ENCODE peak calls at places on chromosome 4, in six cellular contexts. One of them, this sample, is unnamed.

GRCh38 chr4:156190606-156191005 is 236.9 kb upstream of the CTSO start:
- DNase-seq in HFF-Myc: no peak
- DNase-seq in adipocyte: peak; percentile 82
- DNase-seq in cerebellum: no peak
- DNase-seq in activated CD4-positive, alpha-beta memory T cell treated with anti-CD3 and anti-CD28 coated beads for 36 hours: no peak
- DNase-seq in NCI-H1417: no peak
- DNase-seq in this sample: peak; percentile 80

GRCh38 chr4:40681600-40682297 is 52.1 kb upstream of the RBM47 start:
- DNase-seq in activated CD4-positive, alpha-beta memory T cell treated with anti-CD3 and anti-CD28 coated beads for 36 hours: no peak
- DNase-seq in adipocyte: no peak
- DNase-seq in cerebellum: no peak
- DNase-seq in NCI-H1417: no peak
- DNase-seq in HFF-Myc: no peak
- DNase-seq in this sample: no peak

GRCh38 chr4:38819569-38819968 is 15.0 kb upstream of the TLR1 start:
- DNase-seq in NCI-H1417: no peak
- DNase-seq in adipocyte: peak; percentile 61
- DNase-seq in activated CD4-positive, alpha-beta memory T cell treated with anti-CD3 and anti-CD28 coated beads for 36 hours: no peak
- DNase-seq in HFF-Myc: no peak
- DNase-seq in cerebellum: no peak
- DNase-seq in this sample: no peak

GRCh38 chr4:137961051-137961438 is 281.1 kb downstream of the SLC7A11 start:
- DNase-seq in cerebellum: no peak
- DNase-seq in HFF-Myc: no peak
- DNase-seq in activated CD4-positive, alpha-beta memory T cell treated with anti-CD3 and anti-CD28 coated beads for 36 hours: no peak
- DNase-seq in NCI-H1417: no peak
- DNase-seq in adipocyte: peak; percentile 93
- DNase-seq in this sample: peak; percentile 84

GRCh38 chr4:38008493-38009120 is 48.4 kb downstream of the PTTG2 start:
- DNase-seq in adipocyte: no peak
- DNase-seq in activated CD4-positive, alpha-beta memory T cell treated with anti-CD3 and anti-CD28 coated beads for 36 hours: no peak
- DNase-seq in HFF-Myc: no peak
- DNase-seq in cerebellum: no peak
- DNase-seq in NCI-H1417: no peak
- DNase-seq in this sample: no peak

GRCh38 chr4:139692300-139693012 is 26.8 kb downstream of the MGST2 start:
- DNase-seq in cerebellum: peak; percentile 13
- DNase-seq in NCI-H1417: no peak
- DNase-seq in adipocyte: no peak
- DNase-seq in activated CD4-positive, alpha-beta memory T cell treated with anti-CD3 and anti-CD28 coated beads for 36 hours: no peak
- DNase-seq in HFF-Myc: no peak
- DNase-seq in this sample: no peak

GRCh38 chr4:184437565-184437964 is 36.8 kb downstream of the IRF2 start:
- DNase-seq in NCI-H1417: no peak
- DNase-seq in activated CD4-positive, alpha-beta memory T cell treated with anti-CD3 and anti-CD28 coated beads for 36 hours: no peak
- DNase-seq in HFF-Myc: no peak
- DNase-seq in adipocyte: no peak
- DNase-seq in cerebellum: no peak
- DNase-seq in this sample: no peak

GRCh38 chr4:103099691-103100392 is at the start of gene BDH2:
- DNase-seq in NCI-H1417: peak; percentile 70
- DNase-seq in HFF-Myc: peak; percentile 88
- DNase-seq in cerebellum: peak; percentile 82
- DNase-seq in activated CD4-positive, alpha-beta memory T cell treated with anti-CD3 and anti-CD28 coated beads for 36 hours: peak; percentile 47
- DNase-seq in adipocyte: peak; percentile 99
- DNase-seq in this sample: peak; percentile 97

GRCh38 chr4:87566276-87566675 is 37.1 kb upstream of the SPARCL1 start:
- DNase-seq in HFF-Myc: no peak
- DNase-seq in NCI-H1417: no peak
- DNase-seq in activated CD4-positive, alpha-beta memory T cell treated with anti-CD3 and anti-CD28 coated beads for 36 hours: no peak
- DNase-seq in adipocyte: no peak
- DNase-seq in cerebellum: no peak
- DNase-seq in this sample: no peak

GRCh38 chr4:37892641-37893040 is 1.8 kb downstream of the TBC1D1 start:
- DNase-seq in cerebellum: no peak
- DNase-seq in activated CD4-positive, alpha-beta memory T cell treated with anti-CD3 and anti-CD28 coated beads for 36 hours: peak; percentile 74
- DNase-seq in adipocyte: no peak
- DNase-seq in NCI-H1417: no peak
- DNase-seq in HFF-Myc: no peak
- DNase-seq in this sample: no peak

GRCh38 chr4:17544205-17544604 is 29.2 kb downstream of the CLRN2 start:
- DNase-seq in adipocyte: no peak
- DNase-seq in cerebellum: no peak
- DNase-seq in NCI-H1417: no peak
- DNase-seq in HFF-Myc: no peak
- DNase-seq in activated CD4-positive, alpha-beta memory T cell treated with anti-CD3 and anti-CD28 coated beads for 36 hours: no peak
- DNase-seq in this sample: peak; percentile 26

GRCh38 chr4:55765070-55765469 is 54.5 kb upstream of the EXOC1L start:
- DNase-seq in NCI-H1417: peak; percentile 85
- DNase-seq in adipocyte: no peak
- DNase-seq in activated CD4-positive, alpha-beta memory T cell treated with anti-CD3 and anti-CD28 coated beads for 36 hours: no peak
- DNase-seq in HFF-Myc: no peak
- DNase-seq in cerebellum: no peak
- DNase-seq in this sample: no peak